ENCODE peak calls at places on chromosomes 6 and 20, in seven cellular contexts. J, Y, R, K, W, P and A are unnamed samples.

GRCh38 chr20:57092112-57092899 is 174.1 kb downstream of the BMP7 start:
- DNase-seq in R (no peak), K (peak), W (peak), Y (peak), J (peak), P (peak), A (peak)

GRCh38 chr6:153145591-153145990 is 14.5 kb upstream of the RGS17 start:
- DNase-seq in W (no peak), K (no peak), J (no peak), R (no peak), P (no peak), Y (no peak), A (no peak)

GRCh38 chr20:38460040-38460623 is 12.5 kb upstream of the RALGAPB start:
- DNase-seq in P (peak), J (no peak), W (no peak), K (peak), Y (peak), R (no peak), A (peak)

GRCh38 chr20:5696011-5696559 is 54.1 kb upstream of the SHLD1 start:
- DNase-seq in Y (no peak), J (no peak), K (no peak), W (no peak), R (peak), P (no peak), A (peak)

GRCh38 chr20:35618372-35619131 is 2.9 kb downstream of the SPAG4 start:
- DNase-seq in Y (peak), R (no peak), J (no peak), P (peak), K (no peak), W (peak), A (no peak)

GRCh38 chr6:157527471-157527907 is 146.5 kb downstream of the ZDHHC14 start:
- DNase-seq in Y (peak), W (no peak), J (peak), R (peak), P (no peak), K (peak), A (peak)

GRCh38 chr6:139939189-139939979 is 564.9 kb upstream of the CITED2 start:
- DNase-seq in P (no peak), R (no peak), W (no peak), Y (no peak), K (no peak), J (no peak), A (no peak)

GRCh38 chr20:45944151-45944964 is 9.9 kb downstream of the PCIF1 start:
- DNase-seq in Y (peak), R (no peak), W (no peak), K (no peak), P (no peak), J (no peak), A (no peak)

GRCh38 chr6:131163886-131164285 is 28.6 kb downstream of the AKAP7 start:
- DNase-seq in R (no peak), P (no peak), W (no peak), K (no peak), J (peak), Y (no peak), A (no peak)

GRCh38 chr20:43191946-43192847 is 2.5 kb upstream of the PTPRT start:
- DNase-seq in J (peak), P (peak), W (no peak), R (no peak), K (peak), Y (no peak), A (no peak)

GRCh38 chr6:166907373-166907841 is 48.9 kb downstream of the RNASET2 start:
- DNase-seq in Y (no peak), R (no peak), J (no peak), K (no peak), W (peak), P (no peak), A (no peak)

GRCh38 chr20:49981218-49982071 is 1.3 kb upstream of the SNAI1 start:
- DNase-seq in R (no peak), K (no peak), Y (no peak), P (no peak), J (no peak), W (no peak), A (no peak)
- H3K4me3 ChIP-seq in R (no peak), K (no peak), Y (no peak), P (no peak), J (no peak), W (no peak), A (no peak)

GRCh38 chr6:27623103-27623502 is 150.2 kb upstream of the ZNF184 start:
- DNase-seq in Y (no peak), K (no peak), J (no peak), P (no peak), W (no peak), R (no peak), A (no peak)

GRCh38 chr6:27617046-27617687 is 144.3 kb upstream of the ZNF184 start:
- DNase-seq in K (no peak), Y (peak), R (no peak), P (peak), J (no peak), W (no peak), A (no peak)

GRCh38 chr6:27616313-27617045 is 143.6 kb upstream of the ZNF184 start:
- DNase-seq in P (no peak), Y (no peak), W (no peak), K (no peak), J (no peak), R (no peak), A (no peak)

GRCh38 chr6:27619436-27619835 is 146.5 kb upstream of the ZNF184 start:
- DNase-seq in K (no peak), Y (no peak), W (no peak), P (no peak), R (no peak), J (no peak), A (no peak)

DNA sequence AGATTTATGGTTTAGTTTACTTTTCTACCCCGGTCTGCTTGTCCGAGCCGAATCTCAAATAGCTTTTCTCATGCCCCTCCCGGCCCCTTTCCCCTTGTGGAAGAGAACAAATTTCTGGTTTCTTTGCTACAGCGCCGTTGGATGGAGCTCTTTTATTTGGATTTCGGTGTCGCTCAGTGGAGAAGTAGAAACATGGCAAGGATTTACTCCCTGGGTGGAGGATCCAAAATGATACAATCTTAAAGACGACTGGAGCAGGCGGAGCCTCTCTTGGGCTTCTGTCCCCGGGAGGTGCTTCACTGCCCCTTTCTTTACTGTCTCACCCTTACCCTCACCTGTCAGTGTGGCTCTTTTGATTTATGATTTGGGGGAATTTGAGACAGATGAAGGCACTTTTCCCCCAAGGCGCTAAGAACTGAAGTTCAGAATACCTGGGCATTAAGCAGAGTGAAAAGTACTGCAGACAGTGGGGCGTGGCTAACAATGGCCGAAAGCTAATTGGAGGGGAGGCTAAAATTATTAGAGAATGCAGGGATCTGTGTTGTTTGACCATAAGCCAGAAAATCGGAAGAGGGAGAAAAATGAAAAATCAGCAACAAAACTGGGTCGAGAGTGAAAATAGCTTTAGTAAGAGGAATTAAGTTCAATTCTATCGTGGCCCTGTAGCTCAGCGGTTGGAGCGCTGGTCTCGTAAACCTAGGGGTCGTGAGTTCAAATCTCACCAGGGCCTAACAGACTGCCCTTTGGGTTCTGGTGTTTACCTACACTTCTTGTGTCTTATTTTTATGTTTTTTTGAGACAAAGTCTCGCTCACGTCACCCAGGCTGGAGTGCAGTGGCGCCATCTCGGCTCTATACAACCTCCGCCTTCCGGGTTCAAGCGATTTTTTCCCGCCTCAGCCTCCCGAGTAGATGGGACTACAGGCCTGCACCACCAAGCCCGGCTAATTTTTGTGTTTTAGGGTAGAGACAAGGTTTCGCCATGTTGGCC is 145.1 kb upstream of the ZNF184 start:
- DNase-seq in K (no peak), R (no peak), P (peak), W (no peak), Y (peak), J (no peak), A (peak)
- TF ChIP-seq CTCF in K (no peak), R (no peak), P (peak), W (no peak), Y (no peak), J (no peak), A (peak)

DNA sequence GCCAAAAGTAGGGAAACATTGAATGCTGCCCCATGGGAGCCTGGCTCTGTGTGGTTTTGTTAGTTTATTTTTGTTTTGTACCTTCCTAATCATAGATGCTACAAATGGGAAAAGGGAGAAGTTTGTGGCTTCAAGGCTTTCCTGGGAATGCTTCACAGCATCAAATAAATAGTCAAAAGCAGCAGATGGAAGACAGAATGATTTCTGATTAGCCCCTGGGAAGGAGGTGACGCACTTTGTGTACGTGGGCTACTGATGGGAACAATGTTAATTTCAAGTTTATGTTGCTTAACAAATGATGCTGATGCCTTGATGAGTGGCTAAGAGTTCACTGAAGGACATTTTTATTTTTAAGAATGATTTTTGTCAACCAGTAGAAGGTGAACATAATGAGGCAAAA is 532.8 kb downstream of the BCKDHB start:
- DNase-seq in R (no peak), Y (peak), K (no peak), W (no peak), P (no peak), J (no peak), A (no peak)
- H3K4me3 ChIP-seq in R (no peak), Y (no peak), K (no peak), W (no peak), P (no peak), J (no peak), A (no peak)

DNA sequence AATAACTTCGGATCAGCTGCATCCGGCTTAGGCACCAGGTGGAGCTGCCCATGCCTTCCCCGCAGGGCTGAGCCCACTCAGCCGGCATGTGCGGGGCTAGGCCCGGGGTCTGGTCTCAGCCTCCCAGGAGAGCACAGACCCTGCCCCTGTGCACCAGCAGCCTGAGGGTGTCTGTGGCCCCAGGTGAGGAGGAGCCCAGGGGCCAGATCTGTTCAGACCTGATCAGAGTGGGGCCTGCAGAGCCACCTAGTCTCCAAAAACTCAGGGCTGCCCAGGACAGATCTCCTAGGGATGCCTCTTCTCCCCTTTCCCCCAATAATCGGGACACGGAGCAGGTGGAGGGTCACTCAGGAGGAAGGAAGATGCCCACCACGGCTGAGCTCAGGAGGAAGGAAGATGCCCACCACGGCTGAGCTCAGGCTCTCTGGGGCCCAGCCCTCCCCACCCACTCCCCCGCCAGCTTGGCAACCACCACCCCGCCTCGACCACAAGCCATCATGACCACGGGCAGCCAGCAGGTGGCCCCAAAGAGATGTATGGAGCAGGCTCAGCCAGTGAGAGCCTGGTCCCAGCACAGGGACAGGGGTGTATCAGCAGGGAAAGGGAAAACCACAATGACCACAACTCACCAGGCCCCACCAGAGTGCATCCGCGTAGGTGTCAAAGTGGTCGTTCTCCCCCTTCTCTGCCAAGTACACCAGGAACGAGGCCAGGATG is 30.5 kb downstream of the KCNQ2 start:
- DNase-seq in W (no peak), J (peak), K (peak), R (no peak), P (peak), Y (no peak), A (no peak)
- TF ChIP-seq CTCF in W (no peak), J (peak), K (peak), R (no peak), P (peak), Y (no peak), A (no peak)

DNA sequence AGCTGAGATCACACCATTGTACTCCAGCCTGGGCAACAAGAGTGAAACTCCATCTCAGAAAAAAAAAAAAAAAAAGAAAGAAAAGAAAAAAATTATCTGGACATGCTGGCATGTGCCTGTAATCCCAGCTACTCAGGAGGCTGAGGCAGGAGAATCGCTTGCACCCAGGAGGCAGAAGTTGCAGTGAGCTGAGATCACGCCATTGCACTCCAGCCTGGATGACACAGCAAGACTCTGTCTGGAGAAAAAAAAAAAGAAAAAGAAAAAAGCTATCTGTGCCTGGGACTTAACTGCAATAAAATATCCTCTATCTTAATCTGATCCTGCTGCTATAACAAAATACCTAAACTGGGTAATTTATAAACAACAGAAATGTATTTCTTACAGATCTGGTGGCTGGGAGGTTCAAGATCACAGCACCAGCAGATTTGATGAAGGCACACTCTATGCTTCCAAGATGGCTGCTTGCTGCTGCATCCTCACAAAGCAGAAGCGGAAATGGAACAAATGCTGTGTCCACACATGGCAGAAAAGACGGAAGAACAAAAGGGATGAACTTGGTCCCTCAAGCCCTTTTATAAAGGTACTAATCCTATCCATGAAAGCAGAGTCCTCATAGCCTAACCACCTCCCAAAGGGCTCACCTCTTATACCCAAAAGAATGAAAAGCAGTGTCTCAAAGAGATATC is 273.3 kb upstream of the JARID2 start:
- DNase-seq in R (no peak), W (no peak), Y (no peak), K (no peak), P (no peak), J (no peak), A (no peak)
- H3K4me3 ChIP-seq in R (no peak), W (no peak), Y (no peak), K (no peak), P (no peak), J (no peak), A (no peak)

GRCh38 chr6:70379473-70380013 is 33.8 kb upstream of the FAM135A start:
- DNase-seq in P (no peak), Y (no peak), J (no peak), K (no peak), R (no peak), W (no peak), A (no peak)

GRCh38 chr6:70376628-70377027 is 36.7 kb upstream of the FAM135A start:
- DNase-seq in Y (no peak), J (no peak), K (no peak), P (no peak), W (no peak), R (no peak), A (no peak)

GRCh38 chr6:70375166-70375565 is 38.1 kb upstream of the FAM135A start:
- DNase-seq in R (no peak), J (no peak), W (no peak), P (no peak), Y (peak), K (no peak), A (peak)

GRCh38 chr6:70377372-70377771 is 35.9 kb upstream of the FAM135A start:
- DNase-seq in P (no peak), J (no peak), Y (no peak), W (no peak), R (no peak), K (no peak), A (no peak)

DNA sequence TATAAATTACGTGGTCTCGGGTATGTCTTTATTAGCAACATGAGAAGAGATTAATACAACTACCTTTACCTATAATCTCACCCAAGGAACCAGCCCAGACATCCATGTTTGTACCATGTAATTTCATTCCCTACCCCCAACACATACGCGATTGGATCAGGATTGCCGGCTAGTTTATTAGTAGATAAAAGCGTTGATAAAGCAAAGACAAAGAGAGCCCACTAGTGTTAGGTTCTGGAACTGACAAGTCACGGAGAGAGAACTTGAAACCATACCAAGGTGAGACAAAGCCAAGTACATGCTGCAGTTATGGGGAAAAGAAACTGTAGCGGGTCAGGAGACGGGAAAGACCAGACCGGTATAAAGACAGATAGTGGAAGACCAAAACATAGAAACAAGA is 37.4 kb upstream of the FAM135A start:
- DNase-seq in J (no peak), Y (no peak), P (no peak), K (no peak), W (no peak), R (no peak), A (no peak)
- TF ChIP-seq CTCF in J (no peak), Y (peak), P (peak), K (no peak), W (no peak), R (no peak), A (peak)

GRCh38 chr20:34127787-34128186 is 15.7 kb upstream of the EIF2S2 start:
- DNase-seq in R (no peak), P (no peak), K (no peak), Y (no peak), J (no peak), W (no peak), A (no peak)

GRCh38 chr20:34124469-34125249 is 12.6 kb upstream of the EIF2S2 start:
- DNase-seq in R (no peak), P (no peak), J (no peak), Y (no peak), W (no peak), K (no peak), A (no peak)

GRCh38 chr20:34129518-34130162 is 17.6 kb upstream of the EIF2S2 start:
- DNase-seq in W (peak), Y (peak), K (peak), R (peak), P (peak), J (peak), A (peak)
- H3K4me3 ChIP-seq in W (no peak), Y (no peak), K (no peak), R (no peak), P (no peak), J (no peak), A (no peak)

GRCh38 chr6:100719883-100720682 is 161.0 kb downstream of the ASCC3 start:
- DNase-seq in K (no peak), J (no peak), P (peak), W (no peak), R (no peak), Y (peak), A (peak)
- TF ChIP-seq CTCF in K (peak), J (peak), P (peak), W (peak), R (peak), Y (peak), A (peak)